ENCODE peak calls at places on chromosomes 13 and 19, in ten cellular contexts. Y, C, I, P, M, W, H, G, T and O are unnamed samples.

GRCh38 chr13:111399334-111399733 is 78.9 kb downstream of the TEX29 start:
- DNase-seq in Y (no peak), C (no peak), I (no peak), P (no peak), M (no peak), W (no peak), H (no peak), G (no peak), T (no peak), O (no peak)

GRCh38 chr13:44317752-44318550 is 55.7 kb upstream of the SERP2 start:
- DNase-seq in Y (no peak), C (no peak), I (no peak), P (no peak), M (no peak), W (no peak), H (no peak), G (no peak), T (no peak), O (no peak)

GRCh38 chr13:39596685-39597084 is 6.3 kb downstream of the LHFPL6 start:
- DNase-seq in Y (no peak), C (no peak), I (no peak), P (no peak), M (no peak), W (no peak), H (no peak), G (no peak), T (no peak), O (no peak)

GRCh38 chr19:23817519-23817918 is 58.8 kb upstream of the ZNF681 start:
- DNase-seq in Y (peak; percentile 47), C (peak; percentile 21), I (no peak), P (peak; percentile 19), M (peak; percentile 69), W (no peak), H (peak; percentile 23), G (peak; percentile 0), T (peak; percentile 22), O (no peak)

GRCh38 chr19:53583181-53583580 is 45.2 kb downstream of the ZNF331 start:
- DNase-seq in Y (no peak), C (no peak), I (no peak), P (no peak), M (no peak), W (no peak), H (no peak), G (no peak), T (no peak), O (no peak)

GRCh38 chr13:99446242-99446641 is 55.0 kb upstream of the TM9SF2 start:
- DNase-seq in Y (peak; percentile 44), C (no peak), I (no peak), P (no peak), M (no peak), W (no peak), H (no peak), G (no peak), T (no peak), O (no peak)

GRCh38 chr19:38142176-38143035 is 81.6 kb downstream of the DPF1 start:
- DNase-seq in Y (peak; percentile 81), C (peak; percentile 64), I (no peak), P (peak; percentile 35), M (peak; percentile 59), W (peak; percentile 13), H (no peak), G (peak; percentile 71), T (peak; percentile 15), O (no peak)

GRCh38 chr13:39516140-39516539 is 86.9 kb downstream of the LHFPL6 start:
- DNase-seq in Y (no peak), C (no peak), I (no peak), P (no peak), M (no peak), W (no peak), H (no peak), G (no peak), T (no peak), O (no peak)

GRCh38 chr19:46660601-46661019 is 372 bp downstream of the DACT3 start:
- DNase-seq in Y (peak; percentile 28), C (no peak), I (no peak), P (no peak), M (no peak), W (no peak), H (no peak), G (no peak), T (no peak), O (no peak)

GRCh38 chr13:51778407-51778806 is 25.6 kb downstream of the DHRS12 start:
- DNase-seq in Y (no peak), C (no peak), I (no peak), P (no peak), M (no peak), W (no peak), H (no peak), G (no peak), T (no peak), O (no peak)

GRCh38 chr13:39729161-39729560 is 73.7 kb downstream of the COG6 start:
- DNase-seq in Y (no peak), C (no peak), I (no peak), P (no peak), M (peak; percentile 30), W (no peak), H (no peak), G (no peak), T (no peak), O (no peak)

GRCh38 chr13:26919311-26919710 is 158.7 kb upstream of the GPR12 start:
- DNase-seq in Y (no peak), C (no peak), I (no peak), P (no peak), M (no peak), W (no peak), H (no peak), G (no peak), T (no peak), O (no peak)

GRCh38 chr13:113047587-113047986 is 58.0 kb upstream of the F7 start:
- DNase-seq in Y (no peak), C (peak; percentile 6), I (no peak), P (no peak), M (no peak), W (no peak), H (no peak), G (no peak), T (no peak), O (no peak)

GRCh38 chr19:3098515-3099346 is 4.6 kb downstream of the GNA11 start:
- DNase-seq in Y (no peak), C (peak; percentile 86), I (no peak), P (peak; percentile 24), M (peak; percentile 31), W (no peak), H (no peak), G (no peak), T (no peak), O (no peak)

GRCh38 chr19:1261512-1261862 is 7.6 kb upstream of the CIRBP start:
- DNase-seq in Y (no peak), C (no peak), I (no peak), P (no peak), M (no peak), W (no peak), H (no peak), G (no peak), T (no peak), O (peak; percentile 36)

GRCh38 chr19:38288127-38288855 is 15.8 kb upstream of the C19orf33 start:
- DNase-seq in Y (no peak), C (no peak), I (no peak), P (no peak), M (no peak), W (no peak), H (no peak), G (no peak), T (no peak), O (no peak)

GRCh38 chr13:27679396-27679795 is 57.7 kb downstream of the POLR1D start:
- DNase-seq in Y (no peak), C (no peak), I (no peak), P (no peak), M (no peak), W (no peak), H (no peak), G (no peak), T (no peak), O (no peak)

GRCh38 chr19:42276821-42277220 is 7.8 kb downstream of the CIC start:
- DNase-seq in Y (no peak), C (no peak), I (no peak), P (peak; percentile 64), M (no peak), W (no peak), H (no peak), G (no peak), T (no peak), O (no peak)

GRCh38 chr13:113982296-113982661 is 8.4 kb upstream of the C13orf46 start:
- DNase-seq in Y (no peak), C (no peak), I (no peak), P (no peak), M (no peak), W (no peak), H (no peak), G (no peak), T (no peak), O (no peak)

GRCh38 chr19:13959962-13960862 is 7.9 kb downstream of the DCAF15 start:
- DNase-seq in Y (no peak), C (no peak), I (no peak), P (no peak), M (no peak), W (no peak), H (no peak), G (no peak), T (no peak), O (no peak)

GRCh38 chr19:13366529-13367143 is 139.6 kb downstream of the CACNA1A start:
- DNase-seq in Y (peak; percentile 59), C (no peak), I (no peak), P (peak; percentile 24), M (peak; percentile 25), W (no peak), H (no peak), G (no peak), T (no peak), O (no peak)

GRCh38 chr19:30645946-30646577 is 273.9 kb downstream of the ZNF536 start:
- DNase-seq in Y (no peak), C (no peak), I (no peak), P (no peak), M (no peak), W (no peak), H (no peak), G (no peak), T (no peak), O (no peak)

GRCh38 chr13:53782400-53783030 is 753.9 kb downstream of the OLFM4 start:
- DNase-seq in Y (peak; percentile 59), C (no peak), I (peak; percentile 58), P (peak; percentile 35), M (peak; percentile 57), W (no peak), H (no peak), G (peak; percentile 17), T (peak; percentile 2), O (no peak)

GRCh38 chr13:79678100-79678499 is 197.1 kb downstream of the NDFIP2 start:
- DNase-seq in Y (no peak), C (no peak), I (no peak), P (no peak), M (peak; percentile 55), W (no peak), H (no peak), G (no peak), T (no peak), O (no peak)

GRCh38 chr13:21670006-21670882 is 629 bp upstream of the FGF9 start:
- DNase-seq in Y (peak; percentile 75), C (peak; percentile 59), I (no peak), P (peak; percentile 82), M (peak; percentile 52), W (peak; percentile 37), H (peak; percentile 41), G (no peak), T (no peak), O (peak; percentile 36)